ENCODE peak calls at places on chromosomes 4 and X, in six cellular contexts. One of them, this sample, is unnamed.

GRCh38 chr4:95165926-95166524 is 382.7 kb downstream of the UNC5C start:
- DNase-seq in HCT116: peak
- DNase-seq in ovary: no peak
- DNase-seq in endothelial cell of umbilical vein: peak
- DNase-seq in tibial nerve: peak
- DNase-seq in suprapubic skin: no peak
- DNase-seq in this sample: peak

GRCh38 chr4:164716901-164717300 is 37.0 kb upstream of the SMIM31 start:
- DNase-seq in ovary: no peak
- DNase-seq in tibial nerve: no peak
- DNase-seq in HCT116: no peak
- DNase-seq in endothelial cell of umbilical vein: no peak
- DNase-seq in suprapubic skin: no peak
- DNase-seq in this sample: no peak

GRCh38 chr4:10183462-10183861 is 66.9 kb upstream of the WDR1 start:
- DNase-seq in tibial nerve: no peak
- DNase-seq in HCT116: no peak
- DNase-seq in ovary: no peak
- DNase-seq in suprapubic skin: no peak
- DNase-seq in endothelial cell of umbilical vein: no peak
- DNase-seq in this sample: no peak

GRCh38 chr4:184384056-184384809 is 90.1 kb downstream of the IRF2 start:
- DNase-seq in HCT116: no peak
- DNase-seq in endothelial cell of umbilical vein: peak
- DNase-seq in suprapubic skin: no peak
- DNase-seq in ovary: peak
- DNase-seq in tibial nerve: peak
- DNase-seq in this sample: peak

GRCh38 chrX:68717663-68718442 is 70.4 kb downstream of the STARD8 start:
- DNase-seq in tibial nerve: no peak
- DNase-seq in endothelial cell of umbilical vein: no peak
- DNase-seq in HCT116: no peak
- DNase-seq in suprapubic skin: peak
- DNase-seq in ovary: no peak
- DNase-seq in this sample: no peak

GRCh38 chr4:158895797-158896442 is 127.1 kb downstream of the FNIP2 start:
- DNase-seq in tibial nerve: no peak
- DNase-seq in endothelial cell of umbilical vein: peak
- DNase-seq in ovary: no peak
- DNase-seq in HCT116: no peak
- DNase-seq in suprapubic skin: no peak
- DNase-seq in this sample: no peak

GRCh38 chr4:18421519-18421918 is 400.0 kb upstream of the LCORL start:
- DNase-seq in HCT116: no peak
- DNase-seq in tibial nerve: no peak
- DNase-seq in endothelial cell of umbilical vein: no peak
- DNase-seq in ovary: no peak
- DNase-seq in suprapubic skin: no peak
- DNase-seq in this sample: no peak

GRCh38 chr4:143381171-143382118 is 44.8 kb downstream of the GAB1 start:
- DNase-seq in suprapubic skin: peak
- DNase-seq in HCT116: no peak
- DNase-seq in endothelial cell of umbilical vein: peak
- DNase-seq in ovary: peak
- DNase-seq in tibial nerve: peak
- DNase-seq in this sample: peak

GRCh38 chrX:38220024-38220935 is at the start of gene SRPX:
- DNase-seq in tibial nerve: peak
- DNase-seq in endothelial cell of umbilical vein: peak
- DNase-seq in ovary: peak
- DNase-seq in HCT116: peak
- DNase-seq in suprapubic skin: peak
- DNase-seq in this sample: no peak

GRCh38 chrX:112867570-112867969 is 26.9 kb upstream of the AMOT start:
- DNase-seq in endothelial cell of umbilical vein: no peak
- DNase-seq in ovary: no peak
- DNase-seq in suprapubic skin: no peak
- DNase-seq in tibial nerve: no peak
- DNase-seq in HCT116: peak
- DNase-seq in this sample: no peak

GRCh38 chr4:140659935-140660710 is 91.4 kb upstream of the UCP1 start:
- DNase-seq in ovary: no peak
- DNase-seq in endothelial cell of umbilical vein: no peak
- DNase-seq in HCT116: no peak
- DNase-seq in suprapubic skin: no peak
- DNase-seq in tibial nerve: no peak
- DNase-seq in this sample: no peak

GRCh38 chrX:34624416-34624815 is 32.7 kb downstream of the TMEM47 start:
- DNase-seq in endothelial cell of umbilical vein: no peak
- DNase-seq in suprapubic skin: no peak
- DNase-seq in HCT116: no peak
- DNase-seq in tibial nerve: no peak
- DNase-seq in ovary: no peak
- DNase-seq in this sample: no peak

GRCh38 chrX:106995678-106996077 is 4.3 kb downstream of the MORC4 start:
- DNase-seq in HCT116: no peak
- DNase-seq in tibial nerve: no peak
- DNase-seq in ovary: no peak
- DNase-seq in endothelial cell of umbilical vein: no peak
- DNase-seq in suprapubic skin: no peak
- DNase-seq in this sample: no peak

GRCh38 chr4:174340714-174341113 is 57.0 kb downstream of the CEP44 start:
- DNase-seq in HCT116: no peak
- DNase-seq in endothelial cell of umbilical vein: no peak
- DNase-seq in ovary: no peak
- DNase-seq in suprapubic skin: no peak
- DNase-seq in tibial nerve: no peak
- DNase-seq in this sample: no peak

GRCh38 chr4:101366331-101366730 is 19.0 kb upstream of the PPP3CA start:
- DNase-seq in tibial nerve: no peak
- DNase-seq in suprapubic skin: no peak
- DNase-seq in ovary: no peak
- DNase-seq in endothelial cell of umbilical vein: no peak
- DNase-seq in HCT116: no peak
- DNase-seq in this sample: no peak

GRCh38 chr4:181559637-181560036 is 683.6 kb upstream of the TENM3 start:
- DNase-seq in tibial nerve: no peak
- DNase-seq in ovary: no peak
- DNase-seq in suprapubic skin: no peak
- DNase-seq in endothelial cell of umbilical vein: no peak
- DNase-seq in HCT116: no peak
- DNase-seq in this sample: no peak

GRCh38 chr4:15729910-15730533 is 27.2 kb downstream of the BST1 start:
- DNase-seq in tibial nerve: peak
- DNase-seq in ovary: no peak
- DNase-seq in HCT116: peak
- DNase-seq in suprapubic skin: no peak
- DNase-seq in endothelial cell of umbilical vein: peak
- DNase-seq in this sample: peak

GRCh38 chr4:184441461-184442392 is 32.6 kb downstream of the IRF2 start:
- DNase-seq in endothelial cell of umbilical vein: peak
- DNase-seq in tibial nerve: no peak
- DNase-seq in suprapubic skin: no peak
- DNase-seq in HCT116: no peak
- DNase-seq in ovary: no peak
- DNase-seq in this sample: no peak

GRCh38 chrX:101407748-101408529 is at the start of the genes GLA and HNRNPH2:
- DNase-seq in tibial nerve: peak
- DNase-seq in ovary: peak
- DNase-seq in suprapubic skin: peak
- DNase-seq in endothelial cell of umbilical vein: peak
- DNase-seq in HCT116: peak
- DNase-seq in this sample: peak

GRCh38 chr4:46329118-46329976 is 60.6 kb downstream of the GABRA2 start:
- DNase-seq in ovary: no peak
- DNase-seq in HCT116: no peak
- DNase-seq in suprapubic skin: no peak
- DNase-seq in endothelial cell of umbilical vein: no peak
- DNase-seq in tibial nerve: peak
- DNase-seq in this sample: no peak

GRCh38 chrX:13266641-13267420 is 53.0 kb downstream of the ATXN3L start:
- DNase-seq in tibial nerve: no peak
- DNase-seq in HCT116: no peak
- DNase-seq in endothelial cell of umbilical vein: no peak
- DNase-seq in ovary: no peak
- DNase-seq in suprapubic skin: no peak
- DNase-seq in this sample: no peak

GRCh38 chrX:40844476-40844875 is 109.1 kb upstream of the MED14 start:
- DNase-seq in ovary: no peak
- DNase-seq in HCT116: no peak
- DNase-seq in endothelial cell of umbilical vein: no peak
- DNase-seq in tibial nerve: no peak
- DNase-seq in suprapubic skin: no peak
- DNase-seq in this sample: no peak

GRCh38 chrX:134374294-134374693 is 85.7 kb upstream of the HPRT1 start:
- DNase-seq in suprapubic skin: no peak
- DNase-seq in ovary: no peak
- DNase-seq in endothelial cell of umbilical vein: peak
- DNase-seq in HCT116: no peak
- DNase-seq in tibial nerve: no peak
- DNase-seq in this sample: no peak

GRCh38 chr4:121147923-121148443 is 16.1 kb downstream of the TNIP3 start:
- DNase-seq in tibial nerve: no peak
- DNase-seq in ovary: no peak
- DNase-seq in endothelial cell of umbilical vein: no peak
- DNase-seq in HCT116: no peak
- DNase-seq in suprapubic skin: no peak
- DNase-seq in this sample: no peak

GRCh38 chr4:96395747-96396146 is 555.9 kb downstream of the PDHA2 start:
- DNase-seq in HCT116: no peak
- DNase-seq in tibial nerve: no peak
- DNase-seq in ovary: no peak
- DNase-seq in suprapubic skin: no peak
- DNase-seq in endothelial cell of umbilical vein: no peak
- DNase-seq in this sample: no peak

GRCh38 chrX:88903989-88904718 is 157.1 kb downstream of the CPXCR1 start:
- DNase-seq in endothelial cell of umbilical vein: no peak
- DNase-seq in HCT116: no peak
- DNase-seq in ovary: no peak
- DNase-seq in tibial nerve: no peak
- DNase-seq in suprapubic skin: no peak
- DNase-seq in this sample: no peak

GRCh38 chr4:7523526-7523925 is 88.8 kb upstream of the PSAPL1 start:
- DNase-seq in suprapubic skin: no peak
- DNase-seq in endothelial cell of umbilical vein: no peak
- DNase-seq in tibial nerve: no peak
- DNase-seq in ovary: no peak
- DNase-seq in HCT116: no peak
- DNase-seq in this sample: no peak

GRCh38 chr4:173121044-173121685 is 47.4 kb upstream of the GALNT7 start:
- DNase-seq in tibial nerve: no peak
- DNase-seq in suprapubic skin: no peak
- DNase-seq in endothelial cell of umbilical vein: peak
- DNase-seq in HCT116: no peak
- DNase-seq in ovary: no peak
- DNase-seq in this sample: peak

GRCh38 chr4:25215506-25215905 is 18.3 kb upstream of the PI4K2B start:
- DNase-seq in suprapubic skin: no peak
- DNase-seq in tibial nerve: no peak
- DNase-seq in endothelial cell of umbilical vein: no peak
- DNase-seq in ovary: no peak
- DNase-seq in HCT116: no peak
- DNase-seq in this sample: no peak

GRCh38 chr4:183729069-183729406 is 69.9 kb downstream of the TRAPPC11 start:
- DNase-seq in endothelial cell of umbilical vein: no peak
- DNase-seq in suprapubic skin: no peak
- DNase-seq in ovary: no peak
- DNase-seq in tibial nerve: no peak
- DNase-seq in HCT116: no peak
- DNase-seq in this sample: no peak

GRCh38 chr4:41692717-41693345 is 55.7 kb downstream of the PHOX2B start:
- DNase-seq in endothelial cell of umbilical vein: peak
- DNase-seq in suprapubic skin: no peak
- DNase-seq in ovary: peak
- DNase-seq in HCT116: peak
- DNase-seq in tibial nerve: peak
- DNase-seq in this sample: peak

GRCh38 chrX:6667048-6667768 is 132.3 kb upstream of the VCX3A start:
- DNase-seq in HCT116: no peak
- DNase-seq in endothelial cell of umbilical vein: no peak
- DNase-seq in ovary: no peak
- DNase-seq in tibial nerve: no peak
- DNase-seq in suprapubic skin: no peak
- DNase-seq in this sample: no peak

GRCh38 chr4:113673450-113673849 is 88.1 kb downstream of the CAMK2D start:
- DNase-seq in tibial nerve: no peak
- DNase-seq in ovary: no peak
- DNase-seq in endothelial cell of umbilical vein: no peak
- DNase-seq in suprapubic skin: no peak
- DNase-seq in HCT116: peak
- DNase-seq in this sample: no peak

GRCh38 chrX:44544036-44544435 is 1.4 kb upstream of the FUNDC1 start:
- DNase-seq in ovary: no peak
- DNase-seq in tibial nerve: no peak
- DNase-seq in endothelial cell of umbilical vein: no peak
- DNase-seq in suprapubic skin: no peak
- DNase-seq in HCT116: no peak
- DNase-seq in this sample: no peak

GRCh38 chrX:44542567-44543325 is at the start of gene FUNDC1:
- DNase-seq in HCT116: peak
- DNase-seq in suprapubic skin: peak
- DNase-seq in ovary: peak
- DNase-seq in endothelial cell of umbilical vein: peak
- DNase-seq in tibial nerve: peak
- DNase-seq in this sample: peak
- TF ChIP-seq POLR2A in HCT116: no peak
- TF ChIP-seq POLR2A in suprapubic skin: no peak
- TF ChIP-seq POLR2A in ovary: no peak
- TF ChIP-seq POLR2A in endothelial cell of umbilical vein: no peak
- TF ChIP-seq POLR2A in tibial nerve: peak
- TF ChIP-seq POLR2A in this sample: peak

GRCh38 chr4:141711211-141711610 is 74.8 kb downstream of the IL15 start:
- DNase-seq in endothelial cell of umbilical vein: peak
- DNase-seq in tibial nerve: peak
- DNase-seq in HCT116: no peak
- DNase-seq in ovary: no peak
- DNase-seq in suprapubic skin: no peak
- DNase-seq in this sample: no peak
- TF ChIP-seq POLR2A in endothelial cell of umbilical vein: no peak
- TF ChIP-seq POLR2A in tibial nerve: no peak
- TF ChIP-seq POLR2A in HCT116: no peak
- TF ChIP-seq POLR2A in ovary: no peak
- TF ChIP-seq POLR2A in suprapubic skin: no peak
- TF ChIP-seq POLR2A in this sample: no peak

GRCh38 chr4:74444891-74445642 is at the start of gene AREG:
- DNase-seq in HCT116: peak
- DNase-seq in ovary: peak
- DNase-seq in endothelial cell of umbilical vein: peak
- DNase-seq in suprapubic skin: peak
- DNase-seq in tibial nerve: peak
- DNase-seq in this sample: no peak
- TF ChIP-seq POLR2A in HCT116: peak
- TF ChIP-seq POLR2A in ovary: no peak
- TF ChIP-seq POLR2A in endothelial cell of umbilical vein: no peak
- TF ChIP-seq POLR2A in suprapubic skin: peak
- TF ChIP-seq POLR2A in tibial nerve: peak
- TF ChIP-seq POLR2A in this sample: no peak

GRCh38 chr4:13484749-13485345 is 707 bp upstream of the RAB28 start:
- DNase-seq in ovary: no peak
- DNase-seq in tibial nerve: no peak
- DNase-seq in suprapubic skin: no peak
- DNase-seq in endothelial cell of umbilical vein: no peak
- DNase-seq in HCT116: peak
- DNase-seq in this sample: peak
- TF ChIP-seq POLR2A in ovary: no peak
- TF ChIP-seq POLR2A in tibial nerve: no peak
- TF ChIP-seq POLR2A in suprapubic skin: no peak
- TF ChIP-seq POLR2A in endothelial cell of umbilical vein: no peak
- TF ChIP-seq POLR2A in HCT116: no peak
- TF ChIP-seq POLR2A in this sample: peak